ENCODE peak calls at places on chromosomes 2 and 18, in five cellular contexts. Y is breast epithelium, E is spleen, K is mesendoderm, A is right lobe of liver. V is an unnamed sample.

GRCh38 chr2:239938651-239939486 is 86.3 kb downstream of the NDUFA10 start:
- DNase-seq in E (peak), Y (no peak), A (peak), K (no peak), V (no peak)

GRCh38 chr18:79345981-79346380 is 49.7 kb upstream of the NFATC1 start:
- DNase-seq in A (no peak), K (no peak), Y (no peak), E (no peak), V (no peak)

GRCh38 chr2:159082119-159082518 is 113.7 kb downstream of the TANC1 start:
- DNase-seq in K (no peak), E (no peak), A (no peak), Y (no peak), V (no peak)

GRCh38 chr2:176101862-176102261 is 2.3 kb downstream of the HOXD12 start:
- DNase-seq in E (no peak), Y (no peak), K (no peak), A (no peak), V (no peak)

GRCh38 chr2:106516436-106516835 is 29.3 kb downstream of the CD8B2 start:
- DNase-seq in E (no peak), Y (no peak), K (peak), A (no peak), V (no peak)

GRCh38 chr2:222708274-222708710 is 36.8 kb downstream of the MOGAT1 start:
- DNase-seq in A (peak), K (peak), E (peak), Y (peak), V (peak)

GRCh38 chr2:127293386-127293757 is 572 bp downstream of the ERCC3 start:
- DNase-seq in E (no peak), K (peak), A (no peak), Y (no peak), V (no peak)

GRCh38 chr18:45464619-45465018 is 150.7 kb upstream of the SLC14A2 start:
- DNase-seq in Y (no peak), A (no peak), K (no peak), E (no peak), V (no peak)

GRCh38 chr2:112790305-112790704 is 6.0 kb upstream of the IL1A start:
- DNase-seq in Y (no peak), K (no peak), E (no peak), A (no peak), V (no peak)

GRCh38 chr2:109209412-109209811 is 80.4 kb downstream of the SH3RF3 start:
- DNase-seq in A (no peak), Y (no peak), E (no peak), K (peak), V (no peak)

GRCh38 chr2:218169757-218170546 is 3.2 kb upstream of the CXCR1 start:
- DNase-seq in K (no peak), A (no peak), E (no peak), Y (no peak), V (no peak)

GRCh38 chr2:40360652-40361051 is 91.2 kb downstream of the SLC8A1 start:
- DNase-seq in E (no peak), A (no peak), Y (no peak), K (no peak), V (no peak)

GRCh38 chr2:237774811-237775553 is 23.6 kb upstream of the RBM44 start:
- DNase-seq in Y (peak), K (peak), A (peak), E (no peak), V (no peak)

GRCh38 chr2:106095478-106096392 is 98.4 kb downstream of the UXS1 start:
- DNase-seq in E (peak), Y (no peak), K (no peak), A (no peak), V (no peak)

GRCh38 chr2:71787476-71788185 is 334.3 kb downstream of the DYSF start:
- DNase-seq in K (peak), A (no peak), Y (peak), E (peak), V (no peak)

GRCh38 chr2:9630001-9630749 is 622 bp downstream of the YWHAQ start:
- DNase-seq in E (peak), A (peak), K (peak), Y (peak), V (peak)

GRCh38 chr2:105858868-105859693 is 114.4 kb downstream of the NCK2 start:
- DNase-seq in Y (no peak), E (no peak), K (no peak), A (no peak), V (no peak)

GRCh38 chr2:157087373-157088005 is 170.0 kb upstream of the GALNT5 start:
- DNase-seq in Y (no peak), A (no peak), E (no peak), K (no peak), V (no peak)

GRCh38 chr18:27954226-27954625 is 222.7 kb downstream of the CDH2 start:
- DNase-seq in K (no peak), Y (no peak), E (no peak), A (no peak), V (no peak)

GRCh38 chr2:200486529-200486928 is 23.3 kb downstream of the KCTD18 start:
- DNase-seq in A (no peak), Y (no peak), K (no peak), E (no peak), V (no peak)

GRCh38 chr18:33579868-33580205 is 1.8 kb downstream of the ASXL3 start:
- DNase-seq in K (peak), A (no peak), Y (no peak), E (no peak), V (no peak)

GRCh38 chr2:209495855-209496585 is 72.2 kb downstream of the MAP2 start:
- DNase-seq in K (no peak), E (no peak), Y (no peak), A (no peak), V (no peak)

GRCh38 chr2:105418527-105418926 is 19.7 kb upstream of the FHL2 start:
- DNase-seq in A (no peak), E (no peak), K (no peak), Y (no peak), V (no peak)

GRCh38 chr2:215441560-215442391 is 5.9 kb upstream of the FN1 start:
- DNase-seq in K (no peak), E (no peak), A (no peak), Y (no peak), V (no peak)

GRCh38 chr2:86035883-86036789 is 69.5 kb downstream of the POLR1A start:
- DNase-seq in K (peak), A (peak), E (peak), Y (peak), V (peak)

GRCh38 chr2:240995041-240995960 is 3.1 kb upstream of the SNED1 start:
- DNase-seq in E (peak), K (no peak), Y (no peak), A (no peak), V (no peak)

GRCh38 chr2:9300214-9300613 is 93.6 kb downstream of the ASAP2 start:
- DNase-seq in Y (no peak), K (no peak), A (no peak), E (no peak), V (no peak)

GRCh38 chr2:38074775-38075435 is 1.0 kb downstream of the CYP1B1 start:
- DNase-seq in Y (no peak), A (peak), K (peak), E (peak), V (no peak)

GRCh38 chr2:223262946-223263345 is 211.0 kb downstream of the KCNE4 start:
- DNase-seq in E (no peak), K (peak), Y (no peak), A (no peak), V (no peak)

GRCh38 chr2:213067888-213068287 is 83.5 kb downstream of the IKZF2 start:
- DNase-seq in K (no peak), A (no peak), E (no peak), Y (no peak), V (no peak)

GRCh38 chr18:74976331-74976909 is 232.5 kb downstream of the PTGR3 start:
- DNase-seq in K (no peak), E (no peak), A (no peak), Y (no peak), V (no peak)

GRCh38 chr18:63951302-63951705 is 2.2 kb downstream of the HMSD start:
- DNase-seq in Y (no peak), K (no peak), A (no peak), E (no peak), V (no peak)

DNA sequence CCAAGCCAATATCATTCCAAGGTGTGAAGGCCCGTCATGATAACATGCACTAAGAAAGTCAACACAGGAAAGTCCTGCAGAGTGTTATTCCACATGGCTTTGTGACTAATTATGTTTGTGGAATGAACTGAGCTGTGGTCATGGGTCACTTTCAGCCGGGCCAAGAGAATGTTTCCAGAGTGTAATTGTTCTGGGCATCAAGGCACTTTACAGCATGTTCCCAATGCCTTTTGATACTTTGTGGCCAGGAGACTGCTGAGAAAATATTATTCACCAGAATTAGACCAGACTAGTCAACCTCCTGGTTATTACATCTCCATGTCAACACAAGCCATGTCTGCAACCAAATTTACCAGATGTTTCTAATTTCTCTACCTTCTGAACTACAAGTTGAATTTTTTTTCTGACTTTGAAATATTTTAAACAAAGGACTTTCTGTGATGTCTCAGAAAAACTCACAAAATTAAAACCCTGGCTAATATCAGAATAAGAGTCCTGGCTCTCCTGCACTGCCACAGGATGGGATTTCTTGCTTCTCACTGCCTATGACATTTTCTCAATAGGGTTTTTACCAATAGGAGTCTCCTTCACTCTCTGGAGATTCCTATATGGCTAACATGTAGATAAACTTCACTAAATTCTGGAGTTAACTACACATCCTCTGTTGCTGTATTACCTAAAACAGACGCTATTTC is 90.6 kb upstream of the WDR75 start:
- DNase-seq in E (no peak), K (no peak), Y (no peak), A (no peak), V (no peak)
- H3K27ac ChIP-seq in E (no peak), K (no peak), Y (peak), A (no peak), V (no peak)

GRCh38 chr2:186590538-186591441 is 934 bp downstream of the ITGAV start:
- DNase-seq in A (no peak), Y (no peak), K (peak), E (no peak), V (peak)

GRCh38 chr2:186589733-186590537 is at the start of gene ITGAV:
- DNase-seq in Y (peak), A (peak), E (peak), K (peak), V (peak)

GRCh38 chr2:186588940-186589732 is 720 bp upstream of the ITGAV start:
- DNase-seq in A (no peak), Y (no peak), E (no peak), K (no peak), V (no peak)

GRCh38 chr2:186592137-186592875 is 2.5 kb downstream of the ITGAV start:
- DNase-seq in K (peak), E (no peak), Y (no peak), A (no peak), V (no peak)

DNA sequence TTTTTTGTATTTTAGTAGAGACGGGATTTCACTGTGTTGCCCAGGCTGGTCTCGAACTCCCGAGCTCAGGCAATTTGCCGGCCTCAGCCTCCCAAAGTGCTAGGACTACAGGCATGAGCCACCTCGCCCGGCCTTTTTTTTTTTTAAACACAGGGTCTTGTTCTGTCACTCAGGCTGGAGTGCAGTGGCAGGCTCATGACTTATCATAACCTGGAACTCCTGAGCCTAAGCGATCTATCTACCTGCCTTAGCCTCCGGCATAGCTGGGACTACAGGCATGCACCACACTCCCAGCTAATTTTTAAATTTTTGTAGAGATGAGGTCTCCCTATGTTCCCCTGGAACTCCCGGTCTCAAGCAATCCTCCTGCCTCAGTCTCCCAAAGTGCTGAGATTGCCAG is 1.4 kb upstream of the ITGAV start:
- DNase-seq in K (no peak), Y (no peak), E (no peak), A (no peak), V (no peak)
- H3K27ac ChIP-seq in K (no peak), Y (no peak), E (no peak), A (no peak), V (no peak)

DNA sequence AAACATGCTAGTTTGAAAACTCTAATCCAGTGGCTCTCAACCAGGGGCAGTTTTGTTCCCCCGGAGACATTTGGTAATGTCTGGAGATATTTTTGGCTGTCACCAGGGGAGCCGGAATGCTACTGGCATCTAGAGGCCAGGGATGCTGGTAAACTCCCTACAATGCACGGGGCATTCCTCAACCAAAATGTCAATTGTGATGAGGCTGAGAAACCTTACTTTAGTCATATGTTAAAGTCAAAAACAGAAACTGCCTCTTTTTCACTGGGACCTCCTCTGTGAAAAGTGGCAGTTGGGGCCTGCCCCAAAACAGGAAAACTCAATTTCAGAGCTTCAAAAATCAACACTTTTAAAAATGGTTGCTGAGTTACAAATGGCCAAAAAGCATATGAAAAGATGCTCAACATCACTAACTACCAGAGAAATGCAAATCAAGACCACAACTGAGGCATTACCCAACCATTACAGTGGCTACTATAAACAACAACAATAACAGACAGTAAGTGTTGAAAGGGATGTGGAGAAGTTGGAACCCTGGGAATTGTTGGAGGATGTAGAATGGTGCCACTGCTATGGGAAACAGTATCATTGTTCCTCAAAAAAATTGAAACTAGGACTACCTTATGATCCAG is 173.1 kb upstream of the SPRED2 start:
- DNase-seq in E (no peak), Y (no peak), A (no peak), K (no peak), V (no peak)
- H3K27ac ChIP-seq in E (peak), Y (no peak), A (no peak), K (no peak), V (no peak)

DNA sequence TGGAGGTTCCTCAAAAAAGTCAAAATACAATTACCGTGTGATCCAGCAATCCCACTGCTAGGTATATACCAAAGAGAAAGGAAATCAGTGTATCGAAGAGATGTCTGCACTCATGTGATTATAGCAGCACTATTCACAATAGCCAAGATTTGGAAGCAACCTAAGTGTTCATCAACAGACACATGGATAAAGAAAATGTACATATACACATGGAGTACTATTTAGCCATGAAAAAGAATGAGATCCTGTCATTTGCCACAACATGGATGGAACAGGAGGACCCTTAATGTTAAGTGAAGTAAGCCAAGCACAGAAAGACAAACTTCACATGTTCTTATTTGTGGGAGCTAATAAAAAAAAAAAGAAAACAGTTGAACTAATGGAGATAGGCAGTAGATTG is 78.7 kb downstream of the DGKD start:
- DNase-seq in E (no peak), Y (no peak), A (no peak), K (no peak), V (no peak)
- H3K27ac ChIP-seq in E (no peak), Y (no peak), A (no peak), K (no peak), V (no peak)

GRCh38 chr2:144451443-144451842 is 68.5 kb downstream of the ZEB2 start:
- DNase-seq in A (no peak), E (no peak), Y (no peak), K (no peak), V (no peak)
- H3K27ac ChIP-seq in A (no peak), E (peak), Y (no peak), K (no peak), V (peak)

V was measured in caudate nucleus.